ENCODE peak calls at places on chromosomes 5 and 9, in four cellular contexts. One of them, this sample, is unnamed.

GRCh38 chr9:110370316-110370715 is 32.7 kb upstream of the TXNDC8 start:
- DNase-seq in lower lobe of right lung: no peak
- DNase-seq in GM23248: peak; percentile 53
- DNase-seq in heart right ventricle: no peak
- DNase-seq in this sample: no peak

GRCh38 chr9:79912641-79913040 is 340.9 kb downstream of the TLE4 start:
- DNase-seq in lower lobe of right lung: no peak
- DNase-seq in GM23248: no peak
- DNase-seq in heart right ventricle: no peak
- DNase-seq in this sample: no peak

GRCh38 chr5:128674837-128675446 is 136.9 kb upstream of the FBN2 start:
- DNase-seq in lower lobe of right lung: no peak
- DNase-seq in GM23248: peak; percentile 57
- DNase-seq in heart right ventricle: peak; percentile 9
- DNase-seq in this sample: no peak

GRCh38 chr5:92369587-92369986 is 986.5 kb upstream of the ARRDC3 start:
- DNase-seq in GM23248: no peak
- DNase-seq in lower lobe of right lung: no peak
- DNase-seq in heart right ventricle: no peak
- DNase-seq in this sample: no peak

GRCh38 chr9:134442486-134443168 is 116.4 kb downstream of the RXRA start:
- DNase-seq in lower lobe of right lung: no peak
- DNase-seq in GM23248: peak; percentile 86
- DNase-seq in heart right ventricle: peak; percentile 30
- DNase-seq in this sample: no peak

GRCh38 chr9:20728493-20729220 is 44.6 kb downstream of the FOCAD start:
- DNase-seq in GM23248: peak; percentile 34
- DNase-seq in heart right ventricle: no peak
- DNase-seq in lower lobe of right lung: no peak
- DNase-seq in this sample: no peak

GRCh38 chr5:68071243-68071642 is 144.3 kb upstream of the PIK3R1 start:
- DNase-seq in lower lobe of right lung: no peak
- DNase-seq in GM23248: peak; percentile 50
- DNase-seq in heart right ventricle: no peak
- DNase-seq in this sample: no peak

GRCh38 chr5:43008369-43009158 is 31.6 kb downstream of the ANXA2R start:
- DNase-seq in lower lobe of right lung: peak; percentile 89
- DNase-seq in GM23248: peak; percentile 88
- DNase-seq in heart right ventricle: peak; percentile 85
- DNase-seq in this sample: peak; percentile 93

GRCh38 chr9:137302176-137303030 is at the start of gene NRARP:
- DNase-seq in heart right ventricle: peak; percentile 92
- DNase-seq in lower lobe of right lung: peak; percentile 94
- DNase-seq in GM23248: peak; percentile 83
- DNase-seq in this sample: peak; percentile 94

GRCh38 chr9:132717326-132717945 is 47.2 kb downstream of the GTF3C4 start:
- DNase-seq in heart right ventricle: no peak
- DNase-seq in lower lobe of right lung: no peak
- DNase-seq in GM23248: no peak
- DNase-seq in this sample: peak; percentile 68

GRCh38 chr9:19085295-19085694 is 17.4 kb downstream of the HAUS6 start:
- DNase-seq in lower lobe of right lung: no peak
- DNase-seq in heart right ventricle: no peak
- DNase-seq in GM23248: peak; percentile 33
- DNase-seq in this sample: no peak

GRCh38 chr5:1494780-1495524 is 28.8 kb downstream of the LPCAT1 start:
- DNase-seq in GM23248: no peak
- DNase-seq in lower lobe of right lung: peak; percentile 79
- DNase-seq in heart right ventricle: no peak
- DNase-seq in this sample: no peak

GRCh38 chr5:13987843-13988464 is 43.5 kb upstream of the DNAH5 start:
- DNase-seq in lower lobe of right lung: no peak
- DNase-seq in heart right ventricle: no peak
- DNase-seq in GM23248: peak; percentile 84
- DNase-seq in this sample: no peak

GRCh38 chr5:151038801-151039238 is 18.4 kb downstream of the GPX3 start:
- DNase-seq in GM23248: peak; percentile 81
- DNase-seq in lower lobe of right lung: no peak
- DNase-seq in heart right ventricle: no peak
- DNase-seq in this sample: no peak

GRCh38 chr9:4127873-4128272 is 172.0 kb downstream of the GLIS3 start:
- DNase-seq in lower lobe of right lung: no peak
- DNase-seq in heart right ventricle: no peak
- DNase-seq in GM23248: no peak
- DNase-seq in this sample: no peak

GRCh38 chr5:1503301-1504243 is 20.2 kb downstream of the LPCAT1 start:
- DNase-seq in lower lobe of right lung: peak; percentile 87
- DNase-seq in GM23248: peak; percentile 20
- DNase-seq in heart right ventricle: peak; percentile 50
- DNase-seq in this sample: no peak

GRCh38 chr9:98263482-98264357 is 8.3 kb upstream of the TBC1D2 start:
- DNase-seq in heart right ventricle: peak; percentile 80
- DNase-seq in GM23248: peak; percentile 87
- DNase-seq in lower lobe of right lung: peak; percentile 83
- DNase-seq in this sample: no peak

GRCh38 chr9:68507098-68507795 is 33.4 kb downstream of the TMEM252 start:
- DNase-seq in lower lobe of right lung: no peak
- DNase-seq in GM23248: peak; percentile 45
- DNase-seq in heart right ventricle: no peak
- DNase-seq in this sample: no peak

GRCh38 chr5:159527546-159527945 is 197.3 kb upstream of the IL12B start:
- DNase-seq in heart right ventricle: no peak
- DNase-seq in GM23248: no peak
- DNase-seq in lower lobe of right lung: no peak
- DNase-seq in this sample: no peak

GRCh38 chr5:407051-407450 is 35.9 kb upstream of the EXOC3 start:
- DNase-seq in GM23248: no peak
- DNase-seq in heart right ventricle: no peak
- DNase-seq in lower lobe of right lung: no peak
- DNase-seq in this sample: no peak

GRCh38 chr9:88280816-88281382 is 107.3 kb upstream of the SPIN1 start:
- DNase-seq in heart right ventricle: no peak
- DNase-seq in GM23248: peak; percentile 41
- DNase-seq in lower lobe of right lung: no peak
- DNase-seq in this sample: no peak

GRCh38 chr5:120605325-120606079 is 141.4 kb downstream of the PRR16 start:
- DNase-seq in heart right ventricle: no peak
- DNase-seq in GM23248: peak; percentile 44
- DNase-seq in lower lobe of right lung: no peak
- DNase-seq in this sample: no peak

GRCh38 chr9:135971892-135972291 is 10.7 kb upstream of the UBAC1 start:
- DNase-seq in heart right ventricle: no peak
- DNase-seq in GM23248: no peak
- DNase-seq in lower lobe of right lung: peak; percentile 74
- DNase-seq in this sample: no peak

GRCh38 chr5:107359033-107359915 is 311.5 kb downstream of the EFNA5 start:
- DNase-seq in lower lobe of right lung: no peak
- DNase-seq in GM23248: peak; percentile 17
- DNase-seq in heart right ventricle: no peak
- DNase-seq in this sample: no peak

GRCh38 chr5:143646961-143647360 is 165.0 kb upstream of the HMHB1 start:
- DNase-seq in heart right ventricle: no peak
- DNase-seq in lower lobe of right lung: no peak
- DNase-seq in GM23248: no peak
- DNase-seq in this sample: no peak

GRCh38 chr5:132561601-132562000 is 4.8 kb downstream of the RAD50 start:
- DNase-seq in heart right ventricle: no peak
- DNase-seq in GM23248: no peak
- DNase-seq in lower lobe of right lung: no peak
- DNase-seq in this sample: no peak
- H3K36me3 ChIP-seq in heart right ventricle: peaks cover 60% of the 10 kb centered on the region
- H3K36me3 ChIP-seq in GM23248: peaks cover 3% of the 10 kb centered on the region
- H3K36me3 ChIP-seq in lower lobe of right lung: peaks cover 49% of the 10 kb centered on the region
- H3K36me3 ChIP-seq in this sample: peaks cover 39% of the 10 kb centered on the region

DNA sequence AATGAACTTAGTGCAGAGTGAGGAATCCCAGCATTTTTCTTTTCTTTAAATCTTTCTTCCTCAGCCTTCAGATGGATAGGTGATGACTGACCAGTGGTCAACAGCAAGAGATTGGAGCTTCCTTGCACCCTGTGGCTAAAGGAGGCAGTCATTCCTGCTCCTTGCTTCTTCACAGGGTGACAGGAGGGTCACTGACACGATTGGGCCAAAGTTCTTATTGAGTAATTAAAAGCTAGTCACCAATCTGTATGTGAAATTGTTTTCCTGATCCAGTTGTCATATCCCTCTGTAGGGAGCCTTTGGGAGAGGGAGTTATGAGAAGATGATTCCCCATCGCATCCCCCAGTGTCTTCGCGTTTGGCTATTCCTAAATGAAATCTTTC is 85.2 kb downstream of the CMYA5 start:
- DNase-seq in heart right ventricle: no peak
- DNase-seq in GM23248: no peak
- DNase-seq in lower lobe of right lung: no peak
- DNase-seq in this sample: no peak
- H3K36me3 ChIP-seq in heart right ventricle: peaks cover 35% of the 10 kb centered on the region
- H3K36me3 ChIP-seq in GM23248: no peaks in the 10 kb centered on the region
- H3K36me3 ChIP-seq in lower lobe of right lung: no peaks in the 10 kb centered on the region
- H3K36me3 ChIP-seq in this sample: no peaks in the 10 kb centered on the region

GRCh38 chr5:39024884-39025283 is 49.3 kb downstream of the RICTOR start:
- DNase-seq in lower lobe of right lung: no peak
- DNase-seq in heart right ventricle: no peak
- DNase-seq in GM23248: peak; percentile 41
- DNase-seq in this sample: no peak
- H3K36me3 ChIP-seq in lower lobe of right lung: peaks cover 1% of the 10 kb centered on the region
- H3K36me3 ChIP-seq in heart right ventricle: peaks cover 10% of the 10 kb centered on the region
- H3K36me3 ChIP-seq in GM23248: peaks cover 4% of the 10 kb centered on the region
- H3K36me3 ChIP-seq in this sample: peaks cover 6% of the 10 kb centered on the region

GRCh38 chr5:113065626-113066025 is 89.0 kb downstream of the DCP2 start:
- DNase-seq in lower lobe of right lung: no peak
- DNase-seq in heart right ventricle: no peak
- DNase-seq in GM23248: no peak
- DNase-seq in this sample: no peak
- H3K36me3 ChIP-seq in lower lobe of right lung: peaks cover 31% of the 10 kb centered on the region
- H3K36me3 ChIP-seq in heart right ventricle: peaks cover 94% of the 10 kb centered on the region
- H3K36me3 ChIP-seq in GM23248: no peaks in the 10 kb centered on the region
- H3K36me3 ChIP-seq in this sample: peaks cover 63% of the 10 kb centered on the region

GRCh38 chr9:2833096-2833495 is 10.8 kb downstream of the PUM3 start:
- DNase-seq in lower lobe of right lung: no peak
- DNase-seq in GM23248: peak; percentile 19
- DNase-seq in heart right ventricle: no peak
- DNase-seq in this sample: no peak

GRCh38 chr9:2837915-2838314 is 6.0 kb downstream of the PUM3 start:
- DNase-seq in GM23248: peak; percentile 50
- DNase-seq in lower lobe of right lung: no peak
- DNase-seq in heart right ventricle: no peak
- DNase-seq in this sample: no peak

GRCh38 chr9:2838356-2838983 is 5.4 kb downstream of the PUM3 start:
- DNase-seq in heart right ventricle: no peak
- DNase-seq in GM23248: peak; percentile 43
- DNase-seq in lower lobe of right lung: no peak
- DNase-seq in this sample: no peak

DNA sequence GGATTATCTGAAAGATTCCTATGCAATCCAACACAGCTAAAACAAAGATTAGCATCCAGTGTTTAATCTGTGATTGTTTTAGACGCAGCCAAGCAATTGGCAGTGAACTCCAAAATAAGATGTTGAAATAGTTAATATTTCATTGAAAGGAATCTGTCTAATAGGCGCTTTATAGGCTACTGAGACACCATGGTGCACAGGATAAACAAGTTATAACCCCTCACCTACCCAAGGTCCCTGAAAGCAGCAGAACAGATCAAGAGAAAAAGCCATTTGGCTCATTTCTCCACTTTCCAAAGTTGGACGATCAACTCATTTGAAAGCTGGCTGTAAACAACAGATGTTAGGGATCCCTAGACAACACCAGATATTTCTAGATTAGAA is 4.9 kb downstream of the PUM3 start:
- DNase-seq in GM23248: no peak
- DNase-seq in lower lobe of right lung: no peak
- DNase-seq in heart right ventricle: no peak
- DNase-seq in this sample: no peak
- H3K36me3 ChIP-seq in GM23248: peaks cover 18% of the 10 kb centered on the region
- H3K36me3 ChIP-seq in lower lobe of right lung: peaks cover 33% of the 10 kb centered on the region
- H3K36me3 ChIP-seq in heart right ventricle: peaks cover 33% of the 10 kb centered on the region
- H3K36me3 ChIP-seq in this sample: peaks cover 22% of the 10 kb centered on the region

GRCh38 chr5:175828676-175829075 is 42.7 kb upstream of the CPLX2 start:
- DNase-seq in GM23248: no peak
- DNase-seq in lower lobe of right lung: no peak
- DNase-seq in heart right ventricle: no peak
- DNase-seq in this sample: no peak

GRCh38 chr5:175826980-175827379 is 44.4 kb upstream of the CPLX2 start:
- DNase-seq in lower lobe of right lung: no peak
- DNase-seq in GM23248: no peak
- DNase-seq in heart right ventricle: no peak
- DNase-seq in this sample: no peak

GRCh38 chr5:175829718-175830585 is 41.4 kb upstream of the CPLX2 start:
- DNase-seq in GM23248: no peak
- DNase-seq in lower lobe of right lung: no peak
- DNase-seq in heart right ventricle: no peak
- DNase-seq in this sample: no peak

GRCh38 chr5:175831507-175831906 is 39.9 kb upstream of the CPLX2 start:
- DNase-seq in lower lobe of right lung: no peak
- DNase-seq in heart right ventricle: no peak
- DNase-seq in GM23248: no peak
- DNase-seq in this sample: no peak

GRCh38 chr5:175830586-175831300 is 40.6 kb upstream of the CPLX2 start:
- DNase-seq in lower lobe of right lung: no peak
- DNase-seq in heart right ventricle: no peak
- DNase-seq in GM23248: no peak
- DNase-seq in this sample: no peak
- H3K36me3 ChIP-seq in lower lobe of right lung: no peaks in the 10 kb centered on the region
- H3K36me3 ChIP-seq in heart right ventricle: no peaks in the 10 kb centered on the region
- H3K36me3 ChIP-seq in GM23248: no peaks in the 10 kb centered on the region
- H3K36me3 ChIP-seq in this sample: no peaks in the 10 kb centered on the region

GRCh38 chr5:149545327-149545726 is 5.9 kb downstream of the CSNK1A1 start:
- DNase-seq in heart right ventricle: no peak
- DNase-seq in GM23248: peak; percentile 13
- DNase-seq in lower lobe of right lung: no peak
- DNase-seq in this sample: peak; percentile 59
- H3K36me3 ChIP-seq in heart right ventricle: peaks cover 82% of the 10 kb centered on the region
- H3K36me3 ChIP-seq in GM23248: peaks cover 59% of the 10 kb centered on the region
- H3K36me3 ChIP-seq in lower lobe of right lung: peaks cover 60% of the 10 kb centered on the region
- H3K36me3 ChIP-seq in this sample: peaks cover 19% of the 10 kb centered on the region

GRCh38 chr5:179885491-179886090 is 22.1 kb downstream of the TBC1D9B start:
- DNase-seq in heart right ventricle: no peak
- DNase-seq in GM23248: no peak
- DNase-seq in lower lobe of right lung: no peak
- DNase-seq in this sample: no peak
- H3K36me3 ChIP-seq in heart right ventricle: peaks cover 83% of the 10 kb centered on the region
- H3K36me3 ChIP-seq in GM23248: peaks cover 45% of the 10 kb centered on the region
- H3K36me3 ChIP-seq in lower lobe of right lung: peaks cover 83% of the 10 kb centered on the region
- H3K36me3 ChIP-seq in this sample: peaks cover 77% of the 10 kb centered on the region